ENCODE peak calls at places on chromosomes 6 and 20, in five cellular contexts. W is neuronal stem cell, Z is IMR-90, V is mesendoderm, A is H9. E is an unnamed sample.

GRCh38 chr20:19976595-19977372 is 40.4 kb upstream of the NAA20 start:
- DNase-seq in Z (peak; percentile 83), W (no peak), V (peak; percentile 95), A (no peak), E (no peak)

GRCh38 chr6:123380257-123380656 is 256.5 kb downstream of the TRDN start:
- DNase-seq in Z (no peak), V (peak; percentile 50), W (peak; percentile 43), A (no peak), E (no peak)

GRCh38 chr20:23296841-23297701 is 53.5 kb upstream of the NXT1 start:
- DNase-seq in Z (no peak), V (peak; percentile 26), A (no peak), W (peak; percentile 38), E (no peak)

GRCh38 chr6:11008821-11009220 is 35.3 kb downstream of the ELOVL2 start:
- DNase-seq in Z (peak; percentile 84), A (no peak), V (no peak), W (no peak), E (peak; percentile 52)

GRCh38 chr6:170155464-170156196 is 135.2 kb downstream of the DLL1 start:
- DNase-seq in W (no peak), A (no peak), Z (no peak), V (no peak), E (no peak)

GRCh38 chr6:111730835-111731234 is 125.2 kb upstream of the TRAF3IP2 start:
- DNase-seq in W (peak; percentile 50), Z (no peak), V (no peak), A (no peak), E (no peak)

GRCh38 chr20:35326732-35327073 is 34.5 kb upstream of the FAM83C start:
- DNase-seq in Z (no peak), A (no peak), W (no peak), V (no peak), E (no peak)

GRCh38 chr6:21046276-21046675 is 512.0 kb downstream of the CDKAL1 start:
- DNase-seq in V (no peak), W (no peak), Z (no peak), A (no peak), E (no peak)

GRCh38 chr6:99492137-99492536 is 23.1 kb downstream of the USP45 start:
- DNase-seq in V (no peak), Z (no peak), A (no peak), W (no peak), E (no peak)

GRCh38 chr6:167079853-167080297 is 43.0 kb upstream of the CCR6 start:
- DNase-seq in W (no peak), Z (no peak), V (no peak), A (no peak), E (peak; percentile 15)

GRCh38 chr6:33837971-33838665 is 34.3 kb upstream of the MLN start:
- DNase-seq in W (no peak), Z (peak; percentile 56), V (peak; percentile 81), A (no peak), E (peak; percentile 39)

GRCh38 chr20:48791014-48791413 is 36.8 kb downstream of the PREX1 start:
- DNase-seq in W (no peak), V (no peak), Z (no peak), A (no peak), E (no peak)

GRCh38 chr6:150406948-150407347 is 38.1 kb downstream of the IYD start:
- DNase-seq in Z (no peak), W (no peak), V (no peak), A (no peak), E (no peak)

GRCh38 chr6:84182001-84182400 is 45.4 kb downstream of the CEP162 start:
- DNase-seq in W (no peak), A (no peak), Z (no peak), V (no peak), E (no peak)

DNA sequence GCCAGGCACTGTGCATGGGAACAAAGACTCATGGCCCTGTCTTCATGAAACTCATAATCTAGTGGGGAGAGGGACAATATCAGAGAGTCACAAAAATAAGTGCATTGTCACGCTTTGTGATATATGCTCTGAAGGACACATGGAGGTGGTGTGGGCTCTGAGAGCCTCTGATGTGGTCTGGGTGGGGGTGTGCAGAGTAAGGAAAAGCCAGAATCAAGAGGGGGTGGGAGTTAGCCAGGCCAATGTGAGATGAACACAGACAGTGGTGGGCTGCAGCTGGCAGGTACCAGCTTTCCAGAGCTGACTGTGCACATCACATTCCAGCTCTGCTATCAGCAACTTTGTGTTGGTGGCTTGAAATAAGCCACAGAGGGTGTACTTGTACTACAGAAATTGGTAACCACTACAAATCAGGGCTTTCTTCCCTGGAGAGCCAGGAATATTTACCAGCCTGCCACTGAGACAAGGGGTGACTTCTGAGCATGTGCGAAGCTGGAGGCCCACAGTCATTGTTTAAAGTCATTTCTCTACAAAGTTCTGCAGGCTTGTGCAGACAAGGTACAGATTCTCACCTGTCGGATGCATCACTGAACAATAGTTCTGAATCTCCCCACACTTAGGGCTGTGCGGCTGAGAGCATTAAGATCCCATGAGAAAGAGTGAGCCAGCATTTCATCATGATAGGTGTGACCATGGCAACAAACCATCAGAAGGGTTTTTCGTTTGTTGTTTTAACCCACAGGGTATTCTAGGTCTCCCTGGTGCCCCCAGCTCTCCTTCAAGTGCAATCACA is 292.6 kb downstream of the CDC5L start:
- DNase-seq in W (no peak), V (no peak), A (peak; percentile 6), Z (no peak), E (no peak)
- H2BK5ac ChIP-seq in W (no peak overlapping the region), V (no peak overlapping the region), A (no peak overlapping the region), Z (no peak overlapping the region), E (no peak overlapping the region)

GRCh38 chr20:32749914-32750637 is 6.8 kb upstream of the COMMD7 start:
- DNase-seq in A (peak; percentile 93), Z (no peak), V (peak; percentile 88), W (no peak), E (no peak)
- H2BK5ac ChIP-seq in A (no peak overlapping the region), Z (no peak overlapping the region), V (peak overlapping the region; percentile 90), W (no peak overlapping the region), E (no peak overlapping the region)

GRCh38 chr6:85975957-85976356 is 333.3 kb upstream of the SYNCRIP start:
- DNase-seq in V (peak; percentile 51), W (no peak), A (no peak), Z (no peak), E (no peak)
- H2BK5ac ChIP-seq in V (peak overlapping the region; percentile 41), W (no peak overlapping the region), A (no peak overlapping the region), Z (no peak overlapping the region), E (no peak overlapping the region)

GRCh38 chr6:161139766-161140553 is 133.9 kb downstream of the AGPAT4 start:
- DNase-seq in A (peak; percentile 61), W (no peak), Z (peak; percentile 42), V (no peak), E (no peak)
- H2BK5ac ChIP-seq in A (no peak overlapping the region), W (no peak overlapping the region), Z (no peak overlapping the region), V (no peak overlapping the region), E (no peak overlapping the region)

GRCh38 chr6:146859795-146860495 is 261.2 kb downstream of the ADGB start:
- DNase-seq in Z (no peak), V (no peak), A (no peak), W (no peak), E (no peak)
- H2BK5ac ChIP-seq in Z (no peak overlapping the region), V (no peak overlapping the region), A (no peak overlapping the region), W (no peak overlapping the region), E (no peak overlapping the region)

GRCh38 chr6:31216208-31216898 is 45.9 kb upstream of the POU5F1 start:
- DNase-seq in A (no peak), Z (no peak), W (no peak), V (no peak), E (no peak)
- H2BK5ac ChIP-seq in A (no peak overlapping the region), Z (no peak overlapping the region), W (no peak overlapping the region), V (no peak overlapping the region), E (no peak overlapping the region)

GRCh38 chr20:51306081-51306480 is 236.4 kb downstream of the NFATC2 start:
- DNase-seq in V (peak; percentile 89), Z (no peak), W (no peak), A (peak; percentile 51), E (peak; percentile 54)

GRCh38 chr20:51306521-51307358 is 235.8 kb downstream of the NFATC2 start:
- DNase-seq in Z (peak; percentile 70), W (peak; percentile 74), V (peak; percentile 92), A (peak; percentile 91), E (peak; percentile 86)

GRCh38 chr20:51309128-51309527 is 233.4 kb downstream of the NFATC2 start:
- DNase-seq in V (no peak), A (no peak), W (no peak), Z (no peak), E (no peak)

GRCh38 chr20:51303731-51304670 is 238.5 kb downstream of the NFATC2 start:
- DNase-seq in Z (no peak), W (no peak), A (no peak), V (no peak), E (peak; percentile 75)

DNA sequence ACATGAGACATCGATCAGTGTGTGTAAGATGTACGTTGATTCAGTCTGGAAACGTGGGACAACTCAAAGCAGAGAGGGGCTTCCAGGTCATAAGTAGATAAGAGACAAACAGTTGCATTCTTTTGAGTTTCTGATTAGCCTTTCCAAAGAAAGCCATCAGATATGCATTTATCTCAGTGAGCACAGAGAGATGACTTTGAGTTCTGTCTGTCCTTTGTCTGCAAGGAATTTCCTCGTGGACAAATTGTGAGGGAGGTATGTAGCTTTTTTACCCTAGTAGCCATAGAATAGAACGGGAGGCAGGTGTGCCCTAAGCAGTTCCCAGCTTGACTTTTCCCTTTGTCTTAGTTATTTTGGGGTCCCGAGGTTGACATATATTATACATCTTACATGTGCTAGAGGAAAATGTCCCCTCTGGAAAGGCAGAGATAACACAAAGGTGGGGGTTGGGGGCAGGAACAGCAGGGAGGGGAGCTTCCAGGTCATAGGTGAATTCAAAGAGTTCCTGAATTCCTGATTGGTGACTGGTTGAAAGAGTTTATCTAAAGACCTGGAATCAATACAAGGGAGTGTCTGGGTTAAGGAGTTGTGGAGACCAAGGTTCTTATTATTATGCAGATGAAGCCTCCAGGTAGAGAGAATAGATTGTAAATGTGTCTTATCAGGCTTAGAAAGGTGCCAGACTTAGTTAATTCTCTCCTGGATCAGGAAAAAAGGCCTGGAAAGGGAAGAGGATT is 237.0 kb downstream of the NFATC2 start:
- DNase-seq in W (no peak), Z (no peak), V (peak; percentile 98), A (peak; percentile 62), E (no peak)
- H2BK5ac ChIP-seq in W (no peak overlapping the region), Z (no peak overlapping the region), V (peak overlapping the region; percentile 98), A (no peak overlapping the region), E (peak overlapping the region; percentile 6)

GRCh38 chr6:156719395-156719719 is 57.8 kb upstream of the ARID1B start:
- DNase-seq in V (no peak), A (no peak), Z (no peak), W (no peak), E (no peak)
- H2BK5ac ChIP-seq in V (no peak overlapping the region), A (no peak overlapping the region), Z (peak overlapping the region; percentile 1), W (no peak overlapping the region), E (peak overlapping the region; percentile 70)